ENCODE peak calls at places on chromosomes 5 and 9, in ten cellular contexts. Z is NT2/D1; Q is posterior cingulate gyrus; E is activated CD8-positive, alpha-beta memory T cell treated with anti-CD3 and anti-CD28 coated beads, Interleukin-2, amount 50 U/mL, for 4 hours; K is sciatic nerve; B is GM18507; X is hepatocyte; V is activated CD4-positive, alpha-beta memory T cell treated with anti-CD3 and anti-CD28 coated beads, Interleukin-2, amount 10 ng/mL, durations not matched to agents 7 days and 5 days; R is iris pigment epithelial cell; Y is cardiac muscle cell. A is an unnamed sample.

GRCh38 chr5:72325566-72326297 is 5.6 kb downstream of the PTCD2 start:
- DNase-seq in Z (no peak), Q (no peak), E (no peak), K (no peak), B (no peak), X (no peak), V (no peak), R (peak), Y (no peak), A (no peak)

GRCh38 chr5:34691326-34691725 is 35.2 kb downstream of the RAI14 start:
- DNase-seq in Z (no peak), Q (no peak), E (no peak), K (no peak), B (no peak), X (no peak), V (no peak), R (no peak), Y (no peak), A (no peak)

GRCh38 chr9:134712922-134713321 is 71.3 kb downstream of the COL5A1 start:
- DNase-seq in Z (no peak), Q (no peak), E (no peak), K (no peak), B (no peak), X (no peak), V (no peak), R (no peak), Y (no peak), A (no peak)

GRCh38 chr9:20620658-20621552 is 1.4 kb downstream of the MLLT3 start:
- DNase-seq in Z (no peak), Q (peak), E (peak), K (peak), B (no peak), X (peak), V (peak), R (peak), Y (peak), A (peak)

GRCh38 chr9:92962846-92963245 is 15.5 kb downstream of the FGD3 start:
- DNase-seq in Z (no peak), Q (no peak), E (no peak), K (no peak), B (no peak), X (no peak), V (no peak), R (no peak), Y (no peak), A (no peak)

GRCh38 chr5:116084231-116084630 is 594 bp upstream of the COMMD10 start:
- DNase-seq in Z (no peak), Q (no peak), E (peak), K (no peak), B (peak), X (peak), V (peak), R (peak), Y (peak), A (peak)

GRCh38 chr9:101235105-101235866 is 149.5 kb downstream of the BAAT start:
- DNase-seq in Z (peak), Q (no peak), E (no peak), K (no peak), B (no peak), X (peak), V (no peak), R (peak), Y (peak), A (peak)

GRCh38 chr9:109381011-109381729 is 60.3 kb upstream of the EPB41L4B start:
- DNase-seq in Z (no peak), Q (no peak), E (no peak), K (no peak), B (peak), X (no peak), V (no peak), R (peak), Y (no peak), A (no peak)

GRCh38 chr9:132748450-132748849 is 78.2 kb downstream of the GTF3C4 start:
- DNase-seq in Z (no peak), Q (no peak), E (no peak), K (no peak), B (no peak), X (no peak), V (no peak), R (peak), Y (no peak), A (no peak)

GRCh38 chr9:127036437-127036836 is 86.0 kb downstream of the ANGPTL2 start:
- DNase-seq in Z (no peak), Q (no peak), E (no peak), K (no peak), B (no peak), X (no peak), V (no peak), R (no peak), Y (no peak), A (no peak)

GRCh38 chr5:56819027-56819881 is 3.9 kb downstream of the MAP3K1 start:
- DNase-seq in Z (no peak), Q (no peak), E (no peak), K (no peak), B (no peak), X (no peak), V (no peak), R (peak), Y (no peak), A (peak)

GRCh38 chr9:132078369-132079356 is 1.0 kb downstream of the MED27 start:
- DNase-seq in Z (no peak), Q (no peak), E (peak), K (no peak), B (no peak), X (peak), V (peak), R (peak), Y (peak), A (peak)

GRCh38 chr5:79613571-79613970 is 1.3 kb downstream of the TENT2 start:
- DNase-seq in Z (no peak), Q (no peak), E (no peak), K (no peak), B (no peak), X (no peak), V (no peak), R (no peak), Y (no peak), A (no peak)

GRCh38 chr9:89422151-89422918 is 75.6 kb downstream of the SEMA4D start:
- DNase-seq in Z (no peak), Q (no peak), E (peak), K (no peak), B (no peak), X (no peak), V (peak), R (peak), Y (no peak), A (no peak)

GRCh38 chr5:181217111-181217804 is 5.8 kb upstream of the TRIM41 start:
- DNase-seq in Z (no peak), Q (peak), E (peak), K (peak), B (no peak), X (peak), V (peak), R (peak), Y (peak), A (no peak)

GRCh38 chr5:157865844-157866243 is 6.9 kb upstream of the CLINT1 start:
- DNase-seq in Z (no peak), Q (no peak), E (no peak), K (no peak), B (no peak), X (peak), V (no peak), R (peak), Y (no peak), A (no peak)

GRCh38 chr5:73204302-73204701 is 31.3 kb downstream of the TMEM174 start:
- DNase-seq in Z (no peak), Q (no peak), E (no peak), K (no peak), B (no peak), X (no peak), V (no peak), R (no peak), Y (no peak), A (no peak)

GRCh38 chr5:144028644-144029043 is 141.8 kb downstream of the YIPF5 start:
- DNase-seq in Z (no peak), Q (no peak), E (no peak), K (no peak), B (no peak), X (peak), V (no peak), R (peak), Y (no peak), A (no peak)

GRCh38 chr5:137994556-137994955 is 38.3 kb downstream of the FAM13B start:
- DNase-seq in Z (no peak), Q (no peak), E (no peak), K (no peak), B (no peak), X (no peak), V (no peak), R (no peak), Y (no peak), A (no peak)

GRCh38 chr5:40066616-40067015 is 613.1 kb upstream of the PTGER4 start:
- DNase-seq in Z (no peak), Q (peak), E (no peak), K (no peak), B (no peak), X (no peak), V (no peak), R (no peak), Y (no peak), A (no peak)

GRCh38 chr5:98570661-98571181 is 202.7 kb upstream of the RGMB start:
- DNase-seq in Z (no peak), Q (no peak), E (no peak), K (no peak), B (no peak), X (no peak), V (no peak), R (peak), Y (no peak), A (no peak)

GRCh38 chr5:89956838-89957237 is 452.7 kb downstream of the CETN3 start:
- DNase-seq in Z (no peak), Q (no peak), E (no peak), K (no peak), B (no peak), X (no peak), V (no peak), R (no peak), Y (no peak), A (no peak)

GRCh38 chr9:14627513-14627912 is 65.7 kb downstream of the ZDHHC21 start:
- DNase-seq in Z (no peak), Q (no peak), E (no peak), K (no peak), B (no peak), X (no peak), V (no peak), R (no peak), Y (no peak), A (no peak)

GRCh38 chr9:14415947-14416346 is 102.0 kb upstream of the NFIB start:
- DNase-seq in Z (no peak), Q (no peak), E (no peak), K (no peak), B (no peak), X (no peak), V (no peak), R (peak), Y (no peak), A (no peak)

GRCh38 chr5:7852542-7852941 is 1.6 kb upstream of the CFAP90 start:
- DNase-seq in Z (no peak), Q (no peak), E (no peak), K (no peak), B (no peak), X (no peak), V (no peak), R (peak), Y (no peak), A (no peak)